ENCODE peak calls at places on chromosome 2, in five cellular contexts. D is HCT116, L is HepG2, U is K562, K is GM12878. H is an unnamed sample.

GRCh38 chr2:38394903-38395341 is 17.8 kb upstream of the ATL2 start:
- DNase-seq in U (no peak), K (no peak), L (no peak), D (peak), H (no peak)

GRCh38 chr2:18630101-18630500 is 40.7 kb upstream of the NT5C1B start:
- DNase-seq in D (no peak), L (no peak), U (no peak), K (no peak), H (no peak)

GRCh38 chr2:219706823-219707281 is 79.4 kb downstream of the SLC4A3 start:
- DNase-seq in U (no peak), D (peak), L (no peak), K (no peak), H (no peak)

GRCh38 chr2:86069091-86069685 is 36.5 kb downstream of the POLR1A start:
- DNase-seq in D (no peak), K (no peak), U (no peak), L (no peak), H (peak)

GRCh38 chr2:25039126-25039525 is 2.8 kb upstream of the EFR3B start:
- DNase-seq in L (no peak), U (no peak), D (no peak), K (no peak), H (no peak)

GRCh38 chr2:164155558-164155957 is 419.8 kb upstream of the FIGN start:
- DNase-seq in D (no peak), K (no peak), U (no peak), L (no peak), H (no peak)

GRCh38 chr2:37599688-37600525 is 71.5 kb downstream of the CDC42EP3 start:
- DNase-seq in U (no peak), K (no peak), D (no peak), L (no peak), H (no peak)

GRCh38 chr2:100257939-100258338 is 64.4 kb downstream of the LONRF2 start:
- DNase-seq in D (no peak), U (no peak), L (no peak), K (no peak), H (no peak)

GRCh38 chr2:127094509-127095366 is 12.2 kb downstream of the BIN1 start:
- DNase-seq in U (peak), K (no peak), L (no peak), D (no peak), H (no peak)

GRCh38 chr2:205764502-205764815 is 82.2 kb downstream of the NRP2 start:
- DNase-seq in L (no peak), D (no peak), K (no peak), U (no peak), H (no peak)

GRCh38 chr2:43220229-43220981 is 6.0 kb downstream of the ZFP36L2 start:
- DNase-seq in D (no peak), L (no peak), U (no peak), K (no peak), H (no peak)

GRCh38 chr2:51994123-51994788 is 962.3 kb upstream of the NRXN1 start:
- DNase-seq in L (no peak), K (no peak), D (no peak), U (no peak), H (no peak)

GRCh38 chr2:218471070-218471469 is 52.1 kb downstream of the VIL1 start:
- DNase-seq in L (no peak), K (no peak), D (no peak), U (no peak), H (no peak)

GRCh38 chr2:121903037-121903689 is 147.7 kb downstream of the TSN start:
- DNase-seq in L (no peak), D (no peak), K (no peak), U (no peak), H (no peak)

GRCh38 chr2:125855204-125855603 is 800.8 kb upstream of the GYPC start:
- DNase-seq in D (no peak), L (no peak), U (no peak), K (no peak), H (no peak)

GRCh38 chr2:212811036-212811805 is 272.6 kb upstream of the ERBB4 start:
- DNase-seq in D (no peak), L (no peak), U (no peak), K (no peak), H (no peak)

GRCh38 chr2:12032975-12033374 is 286.5 kb downstream of the LPIN1 start:
- DNase-seq in U (no peak), K (no peak), D (no peak), L (no peak), H (no peak)

GRCh38 chr2:103435010-103435409 is 673.2 kb downstream of the TMEM182 start:
- DNase-seq in K (no peak), D (no peak), L (no peak), U (peak), H (no peak)

GRCh38 chr2:3238951-3239841 is 138.4 kb downstream of the EIPR1 start:
- DNase-seq in U (no peak), K (no peak), D (no peak), L (no peak), H (no peak)

GRCh38 chr2:42984081-42984480 is 191.7 kb upstream of the HAAO start:
- DNase-seq in L (no peak), D (no peak), K (no peak), U (no peak), H (no peak)

GRCh38 chr2:88927142-88927541 is 235.7 kb downstream of the RPIA start:
- DNase-seq in L (no peak), U (no peak), K (no peak), D (no peak), H (no peak)

GRCh38 chr2:196640031-196640548 is 575 bp downstream of the CCDC150 start:
- DNase-seq in L (no peak), K (peak), U (no peak), D (no peak), H (no peak)

GRCh38 chr2:230077851-230078547 is 9.3 kb upstream of the SLC16A14 start:
- DNase-seq in U (no peak), D (no peak), K (no peak), L (no peak), H (no peak)

GRCh38 chr2:239166201-239166834 is 234.5 kb downstream of the HDAC4 start:
- DNase-seq in D (no peak), L (no peak), K (no peak), U (no peak), H (no peak)

GRCh38 chr2:73176205-73176880 is 26.0 kb upstream of the NOTO start:
- DNase-seq in D (no peak), L (peak), K (no peak), U (peak), H (no peak)

GRCh38 chr2:225017098-225017685 is 25.1 kb downstream of the DOCK10 start:
- DNase-seq in K (no peak), L (no peak), U (no peak), D (no peak), H (peak)

GRCh38 chr2:182069416-182069815 is 83.8 kb downstream of the PPP1R1C start:
- DNase-seq in D (no peak), K (no peak), U (no peak), L (no peak), H (no peak)

GRCh38 chr2:133504566-133505505 is 63.4 kb downstream of the NCKAP5 start:
- DNase-seq in L (no peak), U (no peak), D (no peak), K (no peak), H (no peak)

GRCh38 chr2:14297340-14297739 is 335.2 kb upstream of the LRATD1 start:
- DNase-seq in D (no peak), L (no peak), K (no peak), U (no peak), H (no peak)

GRCh38 chr2:30629866-30630265 is 177.4 kb downstream of the CAPN13 start:
- DNase-seq in K (no peak), U (no peak), D (no peak), L (no peak), H (peak)

GRCh38 chr2:86703704-86704370 is 16.3 kb upstream of the RMND5A start:
- DNase-seq in L (no peak), U (no peak), K (no peak), D (peak), H (peak)

GRCh38 chr2:23503097-23503496 is 118.1 kb downstream of the KLHL29 start:
- DNase-seq in K (no peak), D (no peak), L (peak), U (no peak), H (no peak)

GRCh38 chr2:209673811-209674210 is 97.8 kb upstream of the UNC80 start:
- DNase-seq in U (no peak), D (no peak), L (no peak), K (no peak), H (no peak)

GRCh38 chr2:107747964-107748583 is 78.6 kb upstream of the RGPD4 start:
- DNase-seq in U (no peak), K (no peak), D (no peak), L (no peak), H (no peak)

GRCh38 chr2:36696533-36696932 is at the start of gene VIT:
- DNase-seq in K (no peak), L (no peak), D (no peak), U (no peak), H (no peak)

GRCh38 chr2:61165946-61166345 is 4.0 kb downstream of the C2orf74 start:
- DNase-seq in K (no peak), U (peak), L (no peak), D (no peak), H (no peak)

GRCh38 chr2:130261970-130262760 is 63.9 kb upstream of the TUBA3E start:
- DNase-seq in D (no peak), L (no peak), U (no peak), K (no peak), H (no peak)

GRCh38 chr2:10477443-10478297 is 29.5 kb upstream of the ODC1 start:
- DNase-seq in D (no peak), U (no peak), L (no peak), K (no peak), H (no peak)

GRCh38 chr2:173590278-173590811 is 235.7 kb downstream of the CDCA7 start:
- DNase-seq in D (peak), K (no peak), U (no peak), L (peak), H (peak)

GRCh38 chr2:201260302-201260800 is at the start of gene CASP8:
- DNase-seq in K (no peak), L (peak), D (no peak), U (no peak), H (no peak)
- TF ChIP-seq POLR2A in K (peak), L (peak), D (no peak), U (peak), H (no peak)

GRCh38 chr2:176280156-176280555 is 10.9 kb downstream of the MTX2 start:
- DNase-seq in L (no peak), U (no peak), D (no peak), K (no peak), H (no peak)
- TF ChIP-seq REST in L (no peak), U (no peak), D (no peak), K (no peak), H (no peak)

GRCh38 chr2:75710577-75711253 is at the start of gene GCFC2:
- DNase-seq in D (peak), U (peak), K (peak), L (peak), H (peak)
- TF ChIP-seq POLR2A in D (peak), U (peak), K (peak), L (peak), H (peak)

DNA sequence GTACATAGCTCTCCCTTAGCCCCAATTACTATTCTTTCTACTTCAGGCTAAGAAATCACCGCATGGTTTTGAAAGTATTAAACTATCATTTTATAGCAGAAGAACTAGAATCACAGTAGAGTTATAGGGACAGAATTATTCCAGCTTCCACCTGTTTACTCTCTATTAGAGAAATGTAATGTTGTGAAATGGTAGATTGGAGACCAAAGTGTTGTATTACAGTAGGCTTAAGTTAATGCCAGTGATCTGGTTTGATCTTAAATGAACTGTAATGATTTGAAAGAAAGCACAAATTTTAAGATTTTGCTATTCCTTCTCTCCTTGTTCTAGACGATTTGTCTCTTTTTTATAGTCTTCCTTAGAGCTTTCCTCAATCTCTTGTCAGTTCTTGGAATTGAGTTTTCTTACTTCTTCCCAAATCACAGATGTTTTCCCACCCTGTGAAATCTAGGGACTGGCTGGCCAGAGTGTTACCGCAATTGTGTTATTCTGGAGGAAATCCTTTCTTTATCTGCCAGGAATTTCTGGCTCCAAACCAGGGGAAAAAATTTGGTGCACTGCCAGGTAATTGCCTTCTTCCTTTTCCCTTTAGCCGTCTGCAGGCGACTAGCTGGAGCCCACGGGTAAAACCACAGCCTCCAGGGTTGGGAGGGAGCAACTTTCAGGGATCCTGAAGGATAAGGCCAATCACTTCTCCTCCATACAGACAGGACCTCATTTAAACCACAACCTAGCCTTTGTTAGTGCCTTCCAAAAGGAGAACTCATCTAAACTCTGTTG is 51.7 kb downstream of the NOP58 start:
- DNase-seq in U (no peak), K (no peak), D (peak), L (no peak), H (no peak)
- TF ChIP-seq REST in U (no peak), K (no peak), D (no peak), L (no peak), H (no peak)

GRCh38 chr2:102302458-102302857 is 8.9 kb upstream of the IL1RL1 start:
- DNase-seq in D (no peak), K (no peak), U (no peak), L (no peak), H (no peak)
- TF ChIP-seq POLR2A in D (no peak), K (no peak), U (no peak), L (no peak), H (no peak)

GRCh38 chr2:45964226-45964841 is 312.9 kb downstream of the PRKCE start:
- DNase-seq in D (peak), L (peak), U (no peak), K (no peak), H (peak)
- TF ChIP-seq REST in D (no peak), L (no peak), U (no peak), K (no peak), H (no peak)